ENCODE peak calls at places on chromosomes 16 and 17, in nine cellular contexts. M is keratinocyte, Y is A549, A is endothelial cell of umbilical vein, T is tibial nerve, H is heart right ventricle, V is IMR-90, Q is fibroblast of lung, X is stomach. U is an unnamed sample.

GRCh38 chr17:79749156-79749815 is 18.5 kb downstream of the ENPP7 start:
- DNase-seq in M (no peak), Y (peak; percentile 30), A (no peak), T (no peak), H (no peak), V (peak; percentile 73), Q (peak; percentile 74), X (no peak), U (no peak)

GRCh38 chr16:88686439-88687253 is at the start of gene SNAI3:
- DNase-seq in M (no peak), Y (peak; percentile 63), A (peak; percentile 60), T (peak; percentile 62), H (peak; percentile 84), V (peak; percentile 24), Q (peak; percentile 48), X (peak; percentile 95), U (peak; percentile 92)

GRCh38 chr16:67407176-67407787 is 9.0 kb downstream of the ZDHHC1 start:
- DNase-seq in M (no peak), Y (no peak), A (no peak), T (no peak), H (no peak), V (peak; percentile 42), Q (no peak), X (no peak), U (no peak)

GRCh38 chr16:3166505-3166886 is 21.5 kb upstream of the OR1F1 start:
- DNase-seq in M (no peak), Y (no peak), A (no peak), T (no peak), H (no peak), V (no peak), Q (no peak), X (no peak), U (no peak)

GRCh38 chr16:31438414-31438813 is 4.2 kb downstream of the ZNF843 start:
- DNase-seq in M (no peak), Y (no peak), A (no peak), T (no peak), H (no peak), V (no peak), Q (no peak), X (no peak), U (no peak)

GRCh38 chr17:66354981-66355380 is 52.6 kb downstream of the PRKCA start:
- DNase-seq in M (no peak), Y (no peak), A (no peak), T (no peak), H (no peak), V (peak; percentile 73), Q (peak; percentile 64), X (no peak), U (no peak)

GRCh38 chr16:49855822-49856740 is at the start of gene ZNF423:
- DNase-seq in M (no peak), Y (no peak), A (peak; percentile 18), T (no peak), H (peak; percentile 40), V (no peak), Q (no peak), X (no peak), U (no peak)

GRCh38 chr17:64149196-64149595 is 19.3 kb upstream of the ERN1 start:
- DNase-seq in M (no peak), Y (no peak), A (no peak), T (no peak), H (no peak), V (no peak), Q (no peak), X (no peak), U (no peak)

GRCh38 chr16:59878479-59878878 is 1144.4 kb upstream of the GOT2 start:
- DNase-seq in M (no peak), Y (peak; percentile 89), A (peak; percentile 44), T (no peak), H (no peak), V (peak; percentile 4), Q (peak; percentile 92), X (peak; percentile 61), U (no peak)

GRCh38 chr16:70495425-70496182 is 27.8 kb downstream of the COG4 start:
- DNase-seq in M (no peak), Y (no peak), A (no peak), T (no peak), H (no peak), V (no peak), Q (no peak), X (no peak), U (no peak)

GRCh38 chr17:47846741-47847340 is 4.1 kb downstream of the SP6 start:
- DNase-seq in M (no peak), Y (no peak), A (no peak), T (no peak), H (no peak), V (no peak), Q (no peak), X (no peak), U (no peak)

GRCh38 chr17:61402978-61403845 is 3.6 kb downstream of the TBX2 start:
- DNase-seq in M (no peak), Y (no peak), A (no peak), T (no peak), H (no peak), V (peak; percentile 66), Q (no peak), X (no peak), U (peak; percentile 46)

GRCh38 chr17:44353656-44354331 is 8.7 kb downstream of the GRN start:
- DNase-seq in M (no peak), Y (no peak), A (no peak), T (no peak), H (peak; percentile 54), V (no peak), Q (no peak), X (peak; percentile 46), U (no peak)

GRCh38 chr17:34397265-34397664 is 34.2 kb upstream of the CCL1 start:
- DNase-seq in M (no peak), Y (no peak), A (no peak), T (no peak), H (no peak), V (no peak), Q (no peak), X (no peak), U (no peak)
- H3K27ac ChIP-seq in M (no peak overlapping the region), Y (no peak overlapping the region), A (no peak overlapping the region), T (no peak overlapping the region), H (no peak overlapping the region), V (no peak overlapping the region), Q (no peak overlapping the region), X (no peak overlapping the region), U (no peak overlapping the region)

DNA sequence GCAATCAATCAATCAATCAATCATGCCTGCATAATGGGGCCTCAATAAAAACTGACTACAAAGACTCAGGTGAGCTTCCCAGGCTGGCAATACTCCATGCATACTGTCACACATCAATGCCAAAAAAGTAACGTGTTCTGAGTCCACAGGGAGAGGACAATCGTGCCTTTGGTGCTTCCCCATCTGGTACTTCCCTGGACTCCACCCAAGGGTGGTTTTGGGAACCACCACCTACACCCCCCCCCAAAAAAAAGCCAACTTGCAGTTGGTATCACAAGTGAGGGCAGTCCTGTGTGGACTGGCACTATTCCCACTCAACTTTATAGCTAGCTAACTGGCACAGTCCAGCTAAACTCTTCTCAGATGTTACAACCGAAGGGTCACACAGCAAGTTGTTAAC is 3.1 kb downstream of the ZDHHC7 start:
- DNase-seq in M (no peak), Y (no peak), A (no peak), T (no peak), H (no peak), V (no peak), Q (no peak), X (no peak), U (peak; percentile 12)
- H3K4me1 ChIP-seq in M (peaks cover 46% of the 10 kb centered on the region), Y (peaks cover 58% of the 10 kb centered on the region), A (peaks cover 13% of the 10 kb centered on the region), T (peaks cover 79% of the 10 kb centered on the region), H (peaks cover 63% of the 10 kb centered on the region), V (peaks cover 26% of the 10 kb centered on the region), Q (peaks cover 24% of the 10 kb centered on the region), X (peaks cover 74% of the 10 kb centered on the region), U (peaks cover 79% of the 10 kb centered on the region)

GRCh38 chr17:10879110-10879509 is 41.2 kb upstream of the PIRT start:
- DNase-seq in M (no peak), Y (peak; percentile 30), A (no peak), T (no peak), H (peak; percentile 22), V (no peak), Q (no peak), X (peak; percentile 50), U (no peak)
- TF ChIP-seq CTCF in M (peak; percentile 72), Y (peak; percentile 19), A (no peak), T (no peak), H (peak; percentile 39), V (no peak), Q (peak; percentile 12), X (no peak), U (peak; percentile 30)

GRCh38 chr17:42406602-42407288 is 16.3 kb downstream of the CAVIN1 start:
- DNase-seq in M (no peak), Y (no peak), A (peak; percentile 56), T (no peak), H (no peak), V (no peak), Q (no peak), X (no peak), U (no peak)

GRCh38 chr17:42405076-42405475 is 16.8 kb upstream of the STAT3 start:
- DNase-seq in M (no peak), Y (no peak), A (no peak), T (no peak), H (peak; percentile 18), V (no peak), Q (no peak), X (no peak), U (no peak)

GRCh38 chr17:42405963-42406495 is 17.0 kb downstream of the CAVIN1 start:
- DNase-seq in M (no peak), Y (peak; percentile 82), A (peak; percentile 80), T (peak; percentile 96), H (peak; percentile 90), V (peak; percentile 59), Q (peak; percentile 56), X (peak; percentile 90), U (peak; percentile 90)

GRCh38 chr17:42408076-42408475 is 15.0 kb downstream of the CAVIN1 start:
- DNase-seq in M (no peak), Y (no peak), A (peak; percentile 84), T (no peak), H (peak; percentile 56), V (no peak), Q (no peak), X (no peak), U (no peak)

GRCh38 chr17:42407289-42407836 is 15.7 kb downstream of the CAVIN1 start:
- DNase-seq in M (no peak), Y (peak; percentile 89), A (peak; percentile 98), T (peak; percentile 71), H (peak; percentile 82), V (peak; percentile 39), Q (peak; percentile 50), X (peak; percentile 93), U (peak; percentile 89)
- H3K27ac ChIP-seq in M (no peak overlapping the region), Y (peak overlapping the region; percentile 84), A (peak overlapping the region; percentile 73), T (peak overlapping the region; percentile 74), H (peak overlapping the region; percentile 19), V (peak overlapping the region; percentile 65), Q (peak overlapping the region; percentile 35), X (peak overlapping the region; percentile 90), U (peak overlapping the region; percentile 80)

GRCh38 chr17:46814446-46814845 is 4.0 kb downstream of the WNT3 start:
- DNase-seq in M (no peak), Y (no peak), A (no peak), T (no peak), H (no peak), V (no peak), Q (no peak), X (no peak), U (no peak)
- H3K4me1 ChIP-seq in M (peaks cover 33% of the 10 kb centered on the region), Y (peaks cover 7% of the 10 kb centered on the region), A (no peaks in the 10 kb centered on the region), T (peaks cover 22% of the 10 kb centered on the region), H (peaks cover 14% of the 10 kb centered on the region), V (peaks cover 2% of the 10 kb centered on the region), Q (no peaks in the 10 kb centered on the region), X (peaks cover 14% of the 10 kb centered on the region), U (peaks cover 14% of the 10 kb centered on the region)

U was measured in lower lobe of right lung.